ENCODE peak calls at places on chromosomes 1 and 21, in nine cellular contexts. H is A549, O is tibial nerve, Q is sigmoid colon, I is ovary, C is suprapubic skin, X is K562, R is transverse colon, L is H1. V is an unnamed sample.
A peak's percentile ranks its signal among the peaks of the same experiment; 100 is the strongest.

GRCh38 chr1:101193733-101194169 is 43.1 kb upstream of the S1PR1 start:
- DNase-seq in H (no peak), O (no peak), Q (no peak), I (no peak), C (no peak), X (peak; percentile 15), R (no peak), L (no peak), V (no peak)

GRCh38 chr1:187862506-187862905 is 1033.8 kb downstream of the PLA2G4A start:
- DNase-seq in H (no peak), O (no peak), Q (no peak), I (no peak), C (no peak), X (no peak), R (no peak), L (no peak), V (no peak)

GRCh38 chr1:235709018-235709417 is 59.4 kb upstream of the GNG4 start:
- DNase-seq in H (peak; percentile 11), O (no peak), Q (no peak), I (no peak), C (no peak), X (no peak), R (no peak), L (no peak), V (no peak)

GRCh38 chr1:19163261-19163660 is 46.8 kb downstream of the UBR4 start:
- DNase-seq in H (no peak), O (no peak), Q (no peak), I (no peak), C (no peak), X (no peak), R (no peak), L (no peak), V (no peak)

GRCh38 chr1:178726545-178726944 is 1.5 kb downstream of the RALGPS2 start:
- DNase-seq in H (no peak), O (no peak), Q (no peak), I (no peak), C (no peak), X (no peak), R (no peak), L (no peak), V (no peak)

GRCh38 chr1:112954059-112954458 is 1.9 kb downstream of the SLC16A1 start:
- DNase-seq in H (no peak), O (no peak), Q (no peak), I (no peak), C (no peak), X (peak; percentile 21), R (no peak), L (no peak), V (no peak)

GRCh38 chr1:225848044-225848955 is 33.9 kb downstream of the TMEM63A start:
- DNase-seq in H (no peak), O (no peak), Q (no peak), I (peak; percentile 58), C (no peak), X (peak; percentile 45), R (no peak), L (no peak), V (no peak)

GRCh38 chr1:193661385-193661784 is 475.0 kb upstream of the B3GALT2 start:
- DNase-seq in H (no peak), O (no peak), Q (no peak), I (no peak), C (no peak), X (no peak), R (no peak), L (no peak), V (no peak)

GRCh38 chr1:161071886-161072371 is 2.2 kb upstream of the ARHGAP30 start:
- DNase-seq in H (peak; percentile 72), O (no peak), Q (no peak), I (no peak), C (no peak), X (peak; percentile 80), R (peak; percentile 65), L (peak; percentile 65), V (peak; percentile 74)

GRCh38 chr1:95084317-95085176 is 11.8 kb upstream of the ALG14 start:
- DNase-seq in H (peak; percentile 55), O (no peak), Q (no peak), I (no peak), C (no peak), X (peak; percentile 84), R (no peak), L (peak; percentile 53), V (no peak)

GRCh38 chr1:203274603-203275381 is 30.5 kb upstream of the BTG2 start:
- DNase-seq in H (no peak), O (no peak), Q (peak; percentile 93), I (peak; percentile 28), C (no peak), X (no peak), R (no peak), L (no peak), V (no peak)

GRCh38 chr21:32457360-32457840 is 44.9 kb downstream of the EVA1C start:
- DNase-seq in H (no peak), O (no peak), Q (no peak), I (peak; percentile 57), C (no peak), X (peak; percentile 27), R (peak; percentile 82), L (no peak), V (peak; percentile 72)

GRCh38 chr1:66351913-66352312 is 182.0 kb upstream of the SGIP1 start:
- DNase-seq in H (no peak), O (no peak), Q (no peak), I (no peak), C (no peak), X (no peak), R (no peak), L (no peak), V (no peak)

GRCh38 chr1:94596260-94596659 is 54.7 kb upstream of the F3 start:
- DNase-seq in H (no peak), O (no peak), Q (no peak), I (no peak), C (no peak), X (no peak), R (no peak), L (peak; percentile 47), V (no peak)

GRCh38 chr1:205294175-205294913 is 27.2 kb downstream of the NUAK2 start:
- DNase-seq in H (peak; percentile 73), O (no peak), Q (no peak), I (peak; percentile 71), C (no peak), X (peak; percentile 55), R (no peak), L (peak; percentile 56), V (no peak)

GRCh38 chr1:33177996-33178540 is 3.8 kb downstream of the TRIM62 start:
- DNase-seq in H (no peak), O (no peak), Q (no peak), I (no peak), C (peak; percentile 35), X (no peak), R (no peak), L (no peak), V (no peak)

GRCh38 chr21:35530726-35531125 is 481.6 kb upstream of the RUNX1 start:
- DNase-seq in H (no peak), O (no peak), Q (no peak), I (no peak), C (no peak), X (no peak), R (no peak), L (no peak), V (no peak)

DNA sequence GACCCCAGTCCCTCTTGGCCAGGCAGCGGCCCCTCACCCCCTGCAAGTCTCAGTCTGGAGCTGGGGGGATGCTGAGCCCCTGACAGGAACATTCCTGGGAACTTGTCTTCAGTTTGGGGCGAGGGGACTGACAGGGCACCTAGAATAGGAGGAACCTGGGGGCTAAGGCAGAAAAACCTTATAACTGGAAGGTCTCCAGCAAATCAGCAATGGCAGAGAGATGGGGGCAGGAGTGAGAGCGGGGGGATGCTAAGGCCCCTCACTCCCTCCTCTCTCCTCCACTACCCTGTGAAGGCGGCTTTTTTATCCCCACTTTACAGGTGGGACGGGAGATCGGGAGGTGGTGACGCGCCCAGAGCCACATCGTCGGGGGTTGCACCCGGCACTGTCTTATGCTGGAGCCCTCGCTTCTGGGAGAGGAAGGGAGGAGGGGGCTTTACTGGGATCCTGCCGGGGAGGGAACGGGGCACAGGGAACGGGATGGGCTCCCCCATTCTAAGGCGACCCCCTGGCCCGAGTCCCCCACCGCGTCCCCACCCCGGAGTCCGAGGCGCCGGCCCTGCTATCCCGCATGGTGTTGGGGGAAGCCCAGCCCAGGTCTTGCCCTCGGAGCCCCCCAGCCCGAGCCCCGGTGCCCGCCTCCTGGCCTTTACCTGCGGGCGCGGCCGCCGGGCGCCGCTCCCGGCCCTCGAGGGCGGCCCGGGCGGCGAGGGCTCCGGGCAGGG is 456 bp downstream of the COL8A2 start:
- DNase-seq in H (no peak), O (no peak), Q (no peak), I (no peak), C (no peak), X (no peak), R (no peak), L (peak; percentile 63), V (no peak)
- H3K4me3 ChIP-seq in H (peak overlapping the region; percentile 34), O (no peak overlapping the region), Q (peak overlapping the region; percentile 16), I (peak overlapping the region; percentile 35), C (peak overlapping the region; percentile 56), X (no peak overlapping the region), R (no peak overlapping the region), L (peak overlapping the region; percentile 61), V (peak overlapping the region; percentile 50)

GRCh38 chr1:30739601-30740000 is 16.2 kb upstream of the MATN1 start:
- DNase-seq in H (no peak), O (no peak), Q (no peak), I (no peak), C (no peak), X (no peak), R (no peak), L (no peak), V (no peak)
- TF ChIP-seq CTCF in H (no peak), O (no peak), Q (no peak), I (no peak), C (no peak), X (no peak), R (no peak), L (no peak), V (no peak)

GRCh38 chr1:78591971-78592370 is 28.3 kb upstream of the IFI44L start:
- DNase-seq in H (no peak), O (no peak), Q (no peak), I (no peak), C (no peak), X (no peak), R (no peak), L (no peak), V (no peak)

GRCh38 chr1:78587213-78587612 is 33.0 kb upstream of the IFI44L start:
- DNase-seq in H (no peak), O (no peak), Q (no peak), I (no peak), C (no peak), X (no peak), R (no peak), L (no peak), V (no peak)

DNA sequence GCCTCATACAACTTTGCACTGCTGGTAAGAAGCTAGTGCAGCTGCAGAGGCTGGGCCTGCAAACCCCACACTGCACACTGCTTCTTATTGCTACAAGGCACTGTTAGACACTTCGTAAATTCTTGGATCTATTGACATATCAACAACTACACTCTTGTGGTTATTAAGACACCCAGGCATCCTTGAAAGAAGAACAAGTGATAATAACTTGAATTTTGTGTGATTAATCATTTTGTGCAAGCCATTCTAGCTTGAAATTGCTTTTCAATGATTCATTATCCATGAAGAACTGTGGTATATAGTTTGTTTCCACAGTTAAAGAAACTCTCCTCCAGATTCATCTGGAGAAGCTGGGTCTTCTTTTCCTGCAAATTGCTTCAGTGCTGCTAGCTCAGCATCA is 33.7 kb upstream of the IFI44L start:
- DNase-seq in H (no peak), O (no peak), Q (no peak), I (no peak), C (no peak), X (no peak), R (no peak), L (no peak), V (no peak)
- TF ChIP-seq EP300 in H (no peak), O (no peak), Q (no peak), I (no peak), C (no peak), X (no peak), R (no peak), L (no peak), V (no peak)

GRCh38 chr1:241849345-241849695 is 1.3 kb downstream of the EXO1 start:
- DNase-seq in H (no peak), O (no peak), Q (no peak), I (no peak), C (no peak), X (no peak), R (no peak), L (no peak), V (no peak)
- H3K4me3 ChIP-seq in H (peak overlapping the region; percentile 81), O (no peak overlapping the region), Q (no peak overlapping the region), I (no peak overlapping the region), C (no peak overlapping the region), X (peak overlapping the region; percentile 66), R (no peak overlapping the region), L (peak overlapping the region; percentile 98), V (no peak overlapping the region)

V was measured in stomach.